ENCODE peak calls at places on chromosomes 7 and 10, in four cellular contexts. One of them, this sample, is unnamed.

GRCh38 chr7:106779877-106780276 is 85.2 kb upstream of the PIK3CG start:
- DNase-seq in A549: peak
- DNase-seq in K562: peak
- DNase-seq in GM12878: no peak
- DNase-seq in this sample: no peak

GRCh38 chr10:14623931-14624330 is 150.8 kb downstream of the FAM107B start:
- DNase-seq in GM12878: no peak
- DNase-seq in A549: no peak
- DNase-seq in K562: no peak
- DNase-seq in this sample: no peak

GRCh38 chr10:113273151-113273876 is 279.5 kb upstream of the HABP2 start:
- DNase-seq in A549: no peak
- DNase-seq in GM12878: no peak
- DNase-seq in K562: no peak
- DNase-seq in this sample: no peak

GRCh38 chr7:44193011-44193802 is 4.0 kb upstream of the GCK start:
- DNase-seq in K562: peak
- DNase-seq in A549: no peak
- DNase-seq in GM12878: no peak
- DNase-seq in this sample: no peak

GRCh38 chr10:11208908-11209809 is 191.5 kb downstream of the CELF2 start:
- DNase-seq in A549: no peak
- DNase-seq in K562: no peak
- DNase-seq in GM12878: no peak
- DNase-seq in this sample: no peak

GRCh38 chr10:57864789-57865676 is 402.7 kb downstream of the IPMK start:
- DNase-seq in GM12878: no peak
- DNase-seq in K562: no peak
- DNase-seq in A549: peak
- DNase-seq in this sample: no peak

GRCh38 chr10:89981891-89982290 is 280.5 kb downstream of the KIF20B start:
- DNase-seq in GM12878: no peak
- DNase-seq in A549: no peak
- DNase-seq in K562: no peak
- DNase-seq in this sample: no peak

GRCh38 chr10:122551450-122551849 is 9.1 kb upstream of the DMBT1 start:
- DNase-seq in GM12878: no peak
- DNase-seq in K562: no peak
- DNase-seq in A549: no peak
- DNase-seq in this sample: no peak

GRCh38 chr7:26369519-26370385 is 78.1 kb downstream of the SNX10 start:
- DNase-seq in A549: peak
- DNase-seq in K562: peak
- DNase-seq in GM12878: no peak
- DNase-seq in this sample: peak

GRCh38 chr10:6271663-6272062 is 68.9 kb downstream of the PFKFB3 start:
- DNase-seq in K562: no peak
- DNase-seq in A549: no peak
- DNase-seq in GM12878: no peak
- DNase-seq in this sample: no peak

GRCh38 chr7:40716052-40716451 is 581.2 kb downstream of the SUGCT start:
- DNase-seq in A549: no peak
- DNase-seq in GM12878: no peak
- DNase-seq in K562: no peak
- DNase-seq in this sample: peak

GRCh38 chr7:150322114-150322832 is 882 bp upstream of the LRRC61 start:
- DNase-seq in A549: no peak
- DNase-seq in GM12878: no peak
- DNase-seq in K562: peak
- DNase-seq in this sample: no peak
- TF ChIP-seq RAD21 in A549: no peak
- TF ChIP-seq RAD21 in GM12878: no peak
- TF ChIP-seq RAD21 in K562: no peak
- TF ChIP-seq RAD21 in this sample: no peak

DNA sequence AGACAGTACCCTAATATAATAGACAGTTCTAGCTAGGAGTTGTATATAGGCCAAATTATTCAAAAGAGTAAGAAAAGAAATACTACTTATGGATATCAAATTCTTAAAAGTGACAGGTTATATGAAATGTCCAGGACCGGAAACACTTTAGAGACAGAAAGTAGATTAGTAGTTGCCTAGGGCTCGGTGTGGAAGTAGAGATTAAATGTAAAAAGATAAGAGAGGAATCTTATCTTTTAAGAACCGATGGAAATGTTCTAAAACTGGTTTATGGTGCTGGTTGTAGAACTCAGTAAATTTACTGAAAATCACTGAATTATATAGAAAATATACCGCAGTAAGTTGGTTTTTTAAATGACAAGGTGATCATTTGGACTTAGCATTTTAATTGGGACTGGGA is 147.5 kb upstream of the ASAH2 start:
- DNase-seq in GM12878: no peak
- DNase-seq in K562: no peak
- DNase-seq in A549: no peak
- DNase-seq in this sample: no peak
- TF ChIP-seq ELK1 in GM12878: no peak
- TF ChIP-seq ELK1 in K562: no peak
- TF ChIP-seq ELK1 in A549: no peak
- TF ChIP-seq ELK1 in this sample: no peak

GRCh38 chr10:21285742-21286311 is 239.7 kb downstream of the SKIDA1 start:
- DNase-seq in A549: peak
- DNase-seq in GM12878: no peak
- DNase-seq in K562: no peak
- DNase-seq in this sample: peak
- TF ChIP-seq RAD21 in A549: peak
- TF ChIP-seq RAD21 in GM12878: no peak
- TF ChIP-seq RAD21 in K562: no peak
- TF ChIP-seq RAD21 in this sample: no peak

GRCh38 chr7:29957921-29958320 is 31.7 kb downstream of the SCRN1 start:
- DNase-seq in A549: no peak
- DNase-seq in GM12878: no peak
- DNase-seq in K562: no peak
- DNase-seq in this sample: no peak
- TF ChIP-seq ELK1 in A549: no peak
- TF ChIP-seq ELK1 in GM12878: no peak
- TF ChIP-seq ELK1 in K562: no peak
- TF ChIP-seq ELK1 in this sample: no peak

DNA sequence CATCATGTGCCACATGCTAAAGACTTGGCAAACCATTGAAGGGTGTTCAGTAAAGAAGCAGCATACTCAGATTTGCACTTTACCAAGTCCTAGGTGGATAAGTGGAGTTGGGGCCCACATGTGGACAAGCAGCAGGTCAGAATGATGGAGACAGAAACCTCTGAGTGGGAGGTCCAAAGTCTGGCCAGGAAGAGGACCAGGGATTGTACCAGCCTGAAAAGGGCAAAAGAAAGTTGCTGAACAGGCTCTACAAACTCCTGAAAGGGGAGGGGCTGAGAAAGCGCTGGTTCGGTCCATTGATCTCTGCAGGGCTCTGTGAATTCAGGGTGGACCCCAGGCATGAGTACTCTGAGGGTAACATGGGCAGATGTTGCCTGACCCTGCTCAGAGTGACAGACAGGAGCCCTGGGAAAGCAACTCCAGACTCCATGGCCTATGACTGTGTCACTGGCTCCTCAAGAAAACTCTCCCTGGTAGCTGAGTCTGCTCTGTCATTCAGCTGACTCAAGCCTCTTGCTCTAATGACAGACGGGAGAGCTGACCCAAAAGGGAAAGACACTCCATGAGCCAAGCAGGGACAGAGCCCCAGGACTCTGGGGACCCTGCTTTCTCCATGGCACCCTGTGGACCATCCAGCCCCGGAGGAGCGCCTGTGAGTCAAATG is 68.5 kb downstream of the TBXAS1 start:
- DNase-seq in A549: no peak
- DNase-seq in GM12878: no peak
- DNase-seq in K562: no peak
- DNase-seq in this sample: no peak
- TF ChIP-seq RAD21 in A549: no peak
- TF ChIP-seq RAD21 in GM12878: no peak
- TF ChIP-seq RAD21 in K562: no peak
- TF ChIP-seq RAD21 in this sample: no peak

DNA sequence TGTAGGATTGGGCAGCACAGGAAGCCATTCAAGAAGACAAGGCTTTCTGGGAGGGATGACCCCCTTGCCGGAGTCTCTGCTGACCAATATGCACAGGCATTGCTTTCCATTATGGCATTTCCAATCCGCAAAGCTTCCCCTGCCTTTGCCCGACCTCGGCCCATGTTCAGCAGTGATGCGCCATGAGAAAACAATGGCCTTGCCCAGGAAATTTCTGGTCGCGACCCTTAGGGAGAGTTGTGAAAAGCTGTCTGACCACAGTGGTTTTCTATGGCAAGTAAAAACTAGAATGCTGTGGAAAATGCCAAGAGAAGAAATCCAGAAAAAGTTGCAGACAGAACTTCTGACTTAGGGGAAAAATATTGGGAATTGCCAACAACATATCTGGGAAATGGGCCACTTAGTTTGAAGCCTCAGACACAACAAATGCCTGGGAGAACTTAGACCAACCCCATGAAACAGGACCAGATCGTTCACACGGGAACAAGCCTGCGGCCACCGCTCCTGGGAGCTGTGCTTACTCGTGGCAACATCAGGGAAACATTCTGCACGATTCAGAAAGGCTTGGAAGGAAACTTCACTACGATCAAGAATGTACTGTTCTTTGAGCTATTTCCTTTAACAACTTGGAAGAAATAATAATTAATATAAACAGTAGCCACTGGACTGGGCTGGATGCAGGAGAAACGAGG is 512.4 kb downstream of the TNS3 start:
- DNase-seq in A549: no peak
- DNase-seq in K562: no peak
- DNase-seq in GM12878: no peak
- DNase-seq in this sample: no peak
- TF ChIP-seq ELK1 in A549: no peak
- TF ChIP-seq ELK1 in K562: no peak
- TF ChIP-seq ELK1 in GM12878: no peak
- TF ChIP-seq ELK1 in this sample: no peak

DNA sequence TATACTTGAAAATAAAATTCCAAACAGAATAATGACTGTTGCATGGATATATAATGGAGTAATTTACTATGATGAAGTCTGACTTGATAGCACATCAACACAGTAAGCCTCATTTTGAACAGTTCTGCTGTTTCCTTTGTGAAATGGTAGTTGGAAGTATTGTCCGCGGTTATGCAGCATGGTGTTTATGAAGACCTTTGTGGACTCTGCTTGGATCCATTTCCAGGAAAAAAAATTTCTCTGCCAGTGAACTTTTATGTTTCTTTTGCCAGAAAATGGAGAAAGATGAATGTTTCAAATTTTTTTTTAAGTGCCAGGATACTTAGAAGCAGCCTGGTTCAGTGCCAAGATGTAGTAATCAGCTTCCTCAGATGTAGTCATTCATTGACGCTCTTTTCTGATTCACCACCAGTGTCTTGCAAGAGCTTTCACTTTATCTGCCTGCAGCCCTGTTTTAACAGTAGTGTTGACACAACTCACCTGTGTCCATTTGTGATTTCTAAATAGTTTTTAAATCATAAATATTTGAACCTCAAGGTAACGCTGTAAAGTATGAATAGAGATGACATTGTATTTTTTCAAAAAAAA is 258.2 kb downstream of the SDK1 start:
- DNase-seq in K562: no peak
- DNase-seq in A549: peak
- DNase-seq in GM12878: no peak
- DNase-seq in this sample: peak
- TF ChIP-seq RAD21 in K562: no peak
- TF ChIP-seq RAD21 in A549: no peak
- TF ChIP-seq RAD21 in GM12878: no peak
- TF ChIP-seq RAD21 in this sample: no peak